ENCODE peak calls at places on chromosomes 5 and 9, in ten cellular contexts. S is upper lobe of left lung, H is IMR-90, Q is fibroblast of the aortic adventitia, F is nephron progenitor cell, W is ovary, U is K562, I is left ventricle myocardium inferior, Z is cardiac fibroblast, R is fibroblast of lung. A is an unnamed sample.

GRCh38 chr5:50751064-50751657 is 84.7 kb downstream of the PARP8 start:
- DNase-seq in S (no peak), H (peak), Q (peak), F (peak), W (no peak), U (peak), I (no peak), Z (peak), R (peak), A (no peak)

GRCh38 chr5:142073617-142074405 is 34.8 kb upstream of the NDFIP1 start:
- DNase-seq in S (no peak), H (no peak), Q (no peak), F (no peak), W (no peak), U (no peak), I (no peak), Z (no peak), R (no peak), A (no peak)

GRCh38 chr5:115241881-115242642 is 20.6 kb downstream of the PGGT1B start:
- DNase-seq in S (no peak), H (peak), Q (peak), F (no peak), W (no peak), U (no peak), I (no peak), Z (no peak), R (peak), A (no peak)

GRCh38 chr9:12891588-12891987 is 116.8 kb downstream of the LURAP1L start:
- DNase-seq in S (no peak), H (no peak), Q (no peak), F (no peak), W (no peak), U (no peak), I (no peak), Z (no peak), R (no peak), A (no peak)

GRCh38 chr9:136947955-136948510 is 3.0 kb downstream of the C8G start:
- DNase-seq in S (peak), H (peak), Q (peak), F (peak), W (peak), U (peak), I (peak), Z (peak), R (no peak), A (no peak)

GRCh38 chr5:126780165-126780827 is 3.4 kb downstream of the LMNB1 start:
- DNase-seq in S (no peak), H (peak), Q (peak), F (no peak), W (peak), U (peak), I (no peak), Z (peak), R (peak), A (no peak)

GRCh38 chr5:137747848-137748247 is 6.3 kb downstream of the HNRNPA0 start:
- DNase-seq in S (no peak), H (no peak), Q (no peak), F (no peak), W (no peak), U (no peak), I (no peak), Z (no peak), R (no peak), A (no peak)

GRCh38 chr5:116669261-116670049 is 94.8 kb upstream of the SEMA6A start:
- DNase-seq in S (no peak), H (no peak), Q (no peak), F (no peak), W (no peak), U (no peak), I (no peak), Z (no peak), R (no peak), A (no peak)

GRCh38 chr5:136120529-136120928 is 12.1 kb upstream of the SMAD5 start:
- DNase-seq in S (no peak), H (no peak), Q (no peak), F (no peak), W (no peak), U (no peak), I (no peak), Z (no peak), R (no peak), A (no peak)

GRCh38 chr5:178069909-178070308 is 43.4 kb upstream of the N4BP3 start:
- DNase-seq in S (no peak), H (peak), Q (peak), F (peak), W (no peak), U (peak), I (no peak), Z (peak), R (no peak), A (no peak)

GRCh38 chr9:108002296-108003056 is 512.9 kb upstream of the KLF4 start:
- DNase-seq in S (no peak), H (peak), Q (peak), F (no peak), W (peak), U (no peak), I (no peak), Z (peak), R (no peak), A (no peak)

GRCh38 chr9:137550958-137551655 is 572 bp upstream of the MRPL41 start:
- DNase-seq in S (no peak), H (peak), Q (peak), F (no peak), W (no peak), U (no peak), I (no peak), Z (no peak), R (no peak), A (no peak)

GRCh38 chr9:36191290-36191645 is 547 bp downstream of the CLTA start:
- DNase-seq in S (no peak), H (no peak), Q (peak), F (peak), W (no peak), U (no peak), I (peak), Z (peak), R (no peak), A (no peak)

GRCh38 chr9:121637441-121638222 is 13.8 kb upstream of the DAB2IP start:
- DNase-seq in S (no peak), H (peak), Q (peak), F (no peak), W (peak), U (no peak), I (no peak), Z (peak), R (peak), A (no peak)

GRCh38 chr5:56126487-56127179 is 106.5 kb downstream of the ANKRD55 start:
- DNase-seq in S (no peak), H (peak), Q (peak), F (no peak), W (no peak), U (no peak), I (no peak), Z (peak), R (peak), A (no peak)

GRCh38 chr5:132465095-132465707 is 25.4 kb downstream of the IRF1 start:
- DNase-seq in S (no peak), H (no peak), Q (no peak), F (no peak), W (no peak), U (no peak), I (no peak), Z (no peak), R (no peak), A (no peak)

GRCh38 chr5:141637266-141637692 is 482 bp downstream of the RELL2 start:
- DNase-seq in S (peak), H (no peak), Q (no peak), F (peak), W (peak), U (peak), I (no peak), Z (no peak), R (no peak), A (peak)

GRCh38 chr9:26264709-26265601 is 586.7 kb upstream of the TUSC1 start:
- DNase-seq in S (no peak), H (peak), Q (peak), F (no peak), W (no peak), U (no peak), I (no peak), Z (peak), R (peak), A (no peak)

GRCh38 chr5:164326219-164326618 is 820.8 kb downstream of the MAT2B start:
- DNase-seq in S (no peak), H (no peak), Q (no peak), F (no peak), W (no peak), U (no peak), I (no peak), Z (no peak), R (no peak), A (no peak)

GRCh38 chr9:3608011-3608410 is 82.2 kb upstream of the RFX3 start:
- DNase-seq in S (no peak), H (no peak), Q (no peak), F (no peak), W (no peak), U (no peak), I (no peak), Z (no peak), R (no peak), A (no peak)

GRCh38 chr5:54881286-54882005 is 103.9 kb downstream of the ESM1 start:
- DNase-seq in S (no peak), H (no peak), Q (no peak), F (no peak), W (no peak), U (no peak), I (no peak), Z (no peak), R (peak), A (no peak)

GRCh38 chr9:35731415-35732184 is 395 bp downstream of the TLN1 start:
- DNase-seq in S (no peak), H (no peak), Q (peak), F (no peak), W (no peak), U (peak), I (no peak), Z (no peak), R (no peak), A (no peak)

GRCh38 chr5:128169369-128170017 is 85.9 kb downstream of the SLC12A2 start:
- DNase-seq in S (no peak), H (no peak), Q (no peak), F (no peak), W (no peak), U (no peak), I (no peak), Z (no peak), R (no peak), A (no peak)

GRCh38 chr5:143154495-143155375 is 248.8 kb downstream of the NR3C1 start:
- DNase-seq in S (no peak), H (peak), Q (peak), F (no peak), W (no peak), U (no peak), I (no peak), Z (no peak), R (peak), A (no peak)

GRCh38 chr9:134585746-134586706 is 55.6 kb upstream of the COL5A1 start:
- DNase-seq in S (peak), H (peak), Q (peak), F (no peak), W (no peak), U (no peak), I (no peak), Z (peak), R (peak), A (peak)
- TF ChIP-seq CTCF in S (no peak), H (peak), Q (peak), F (no peak), W (no peak), U (no peak), I (no peak), Z (peak), R (no peak), A (no peak)

DNA sequence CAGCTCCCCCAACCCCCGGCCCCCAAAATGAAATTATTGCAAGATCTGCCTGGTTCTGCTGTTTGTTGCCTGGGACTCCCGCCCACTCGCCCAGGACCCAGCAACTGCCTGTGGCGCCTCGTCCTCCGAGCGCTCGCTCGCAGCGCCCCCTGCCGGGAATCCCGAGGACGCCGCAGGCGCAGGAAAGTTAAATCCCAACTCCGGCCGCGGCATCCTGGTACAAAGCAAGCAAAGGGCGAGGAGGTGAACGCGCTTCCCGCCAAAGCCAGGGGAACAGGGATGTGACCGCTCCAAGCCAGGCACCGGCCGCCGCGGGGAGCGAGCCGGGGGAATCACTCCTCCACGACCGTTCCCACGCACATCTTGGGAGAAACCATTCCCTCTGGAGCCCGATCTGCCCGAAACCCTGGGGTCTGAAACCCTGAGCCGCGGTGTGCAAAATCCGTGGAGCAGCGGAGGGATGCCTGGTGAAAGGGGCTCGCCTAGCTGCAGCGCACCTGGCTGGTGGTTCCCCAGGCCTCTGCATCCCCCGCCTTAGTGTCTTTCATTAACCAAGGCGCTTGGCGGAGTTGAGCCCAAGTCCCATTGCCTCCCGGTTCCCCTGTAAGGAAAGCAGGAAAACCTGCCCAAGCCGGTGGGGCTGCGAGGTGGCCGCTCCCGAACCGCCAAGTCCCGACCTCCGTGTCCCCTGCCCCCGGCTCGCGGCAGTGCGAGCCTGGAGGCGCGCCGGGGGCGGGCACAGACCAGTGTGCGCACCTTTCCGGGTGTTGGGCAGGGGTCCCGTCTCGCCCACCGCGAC is 1.2 kb downstream of the SEMA5A start:
- DNase-seq in S (peak), H (peak), Q (peak), F (peak), W (peak), U (peak), I (peak), Z (peak), R (peak), A (peak)
- TF ChIP-seq CTCF in S (peak), H (peak), Q (peak), F (peak), W (peak), U (peak), I (peak), Z (peak), R (peak), A (peak)

GRCh38 chr9:99819123-99819483 is 2.6 kb upstream of the NR4A3 start:
- DNase-seq in S (no peak), H (no peak), Q (no peak), F (no peak), W (no peak), U (no peak), I (no peak), Z (no peak), R (no peak), A (no peak)

GRCh38 chr9:99821187-99822095 is at the start of gene NR4A3:
- DNase-seq in S (peak), H (peak), Q (peak), F (peak), W (peak), U (peak), I (peak), Z (peak), R (peak), A (peak)

GRCh38 chr9:99818439-99818992 is 3.2 kb upstream of the NR4A3 start:
- DNase-seq in S (no peak), H (no peak), Q (no peak), F (peak), W (no peak), U (peak), I (no peak), Z (no peak), R (no peak), A (no peak)

GRCh38 chr9:99820330-99821186 is 1.1 kb upstream of the NR4A3 start:
- DNase-seq in S (peak), H (peak), Q (peak), F (peak), W (no peak), U (peak), I (peak), Z (peak), R (peak), A (no peak)

DNA sequence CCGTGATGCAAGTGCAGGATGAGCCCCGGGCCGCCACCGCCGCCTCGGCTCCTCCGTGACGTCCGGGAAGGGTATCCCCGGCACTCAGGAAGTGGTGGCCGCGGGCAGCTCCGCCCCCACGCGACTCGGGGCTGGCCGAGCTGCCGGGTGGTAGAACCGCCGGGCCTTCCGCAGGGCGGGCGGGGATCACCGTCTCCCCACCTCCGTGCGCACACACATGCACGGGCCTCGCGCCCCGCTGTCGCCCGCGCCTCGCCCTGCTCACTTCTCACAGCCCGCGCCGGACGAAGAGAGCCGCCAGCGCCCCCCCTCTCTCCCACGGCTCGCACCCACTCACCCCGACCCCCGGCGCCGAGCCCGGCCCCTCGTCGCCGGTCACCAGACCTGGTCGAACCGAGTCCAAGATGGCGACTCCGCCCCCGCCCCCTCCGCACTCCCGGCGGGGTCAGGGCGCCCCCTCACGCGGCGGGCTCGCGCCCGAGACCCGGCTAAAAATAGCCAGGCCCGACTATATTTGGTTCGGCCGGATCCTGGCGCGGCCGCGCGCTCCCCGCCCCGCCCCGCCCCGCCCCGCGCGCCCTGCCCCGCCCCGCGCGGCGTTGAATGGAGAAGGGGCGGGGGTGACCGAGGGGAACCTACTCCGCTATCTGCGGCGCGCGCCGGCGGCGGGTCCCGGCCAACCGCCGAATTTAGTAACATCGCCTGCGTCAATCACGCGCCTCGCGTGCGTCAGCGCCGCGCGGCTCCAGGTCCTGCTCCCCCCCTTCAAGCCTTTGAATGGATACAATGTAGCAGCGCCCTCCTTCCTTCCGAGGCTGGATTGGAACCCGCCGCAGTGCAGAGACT is 2.0 kb upstream of the NR4A3 start:
- DNase-seq in S (peak), H (peak), Q (peak), F (peak), W (peak), U (peak), I (peak), Z (peak), R (peak), A (peak)
- TF ChIP-seq CTCF in S (no peak), H (peak), Q (peak), F (no peak), W (no peak), U (peak), I (no peak), Z (peak), R (peak), A (no peak)

GRCh38 chr5:153476767-153477166 is 13.7 kb upstream of the GRIA1 start:
- DNase-seq in S (no peak), H (peak), Q (peak), F (no peak), W (no peak), U (no peak), I (no peak), Z (peak), R (peak), A (no peak)
- TF ChIP-seq CTCF in S (no peak), H (peak), Q (peak), F (no peak), W (no peak), U (no peak), I (no peak), Z (peak), R (peak), A (no peak)

GRCh38 chr5:173629628-173630027 is 13.2 kb upstream of the BOD1 start:
- DNase-seq in S (no peak), H (no peak), Q (no peak), F (peak), W (no peak), U (peak), I (no peak), Z (no peak), R (no peak), A (no peak)
- TF ChIP-seq CTCF in S (no peak), H (peak), Q (peak), F (peak), W (no peak), U (peak), I (peak), Z (peak), R (no peak), A (peak)

GRCh38 chr9:127761491-127761904 is 17.0 kb downstream of the SH2D3C start:
- DNase-seq in S (no peak), H (no peak), Q (no peak), F (no peak), W (no peak), U (no peak), I (no peak), Z (no peak), R (no peak), A (no peak)

GRCh38 chr9:127761061-127761460 is 17.4 kb downstream of the SH2D3C start:
- DNase-seq in S (no peak), H (no peak), Q (no peak), F (no peak), W (no peak), U (no peak), I (no peak), Z (no peak), R (no peak), A (no peak)

GRCh38 chr9:127762111-127762676 is 16.3 kb downstream of the SH2D3C start:
- DNase-seq in S (no peak), H (no peak), Q (no peak), F (no peak), W (no peak), U (no peak), I (peak), Z (no peak), R (no peak), A (no peak)

GRCh38 chr9:127765418-127765817 is 13.0 kb downstream of the SH2D3C start:
- DNase-seq in S (no peak), H (no peak), Q (no peak), F (no peak), W (no peak), U (no peak), I (no peak), Z (no peak), R (no peak), A (no peak)

GRCh38 chr9:127763918-127764384 is 14.5 kb downstream of the SH2D3C start:
- DNase-seq in S (no peak), H (no peak), Q (no peak), F (peak), W (no peak), U (peak), I (peak), Z (peak), R (no peak), A (no peak)
- TF ChIP-seq CTCF in S (peak), H (peak), Q (peak), F (no peak), W (peak), U (peak), I (peak), Z (peak), R (peak), A (peak)

DNA sequence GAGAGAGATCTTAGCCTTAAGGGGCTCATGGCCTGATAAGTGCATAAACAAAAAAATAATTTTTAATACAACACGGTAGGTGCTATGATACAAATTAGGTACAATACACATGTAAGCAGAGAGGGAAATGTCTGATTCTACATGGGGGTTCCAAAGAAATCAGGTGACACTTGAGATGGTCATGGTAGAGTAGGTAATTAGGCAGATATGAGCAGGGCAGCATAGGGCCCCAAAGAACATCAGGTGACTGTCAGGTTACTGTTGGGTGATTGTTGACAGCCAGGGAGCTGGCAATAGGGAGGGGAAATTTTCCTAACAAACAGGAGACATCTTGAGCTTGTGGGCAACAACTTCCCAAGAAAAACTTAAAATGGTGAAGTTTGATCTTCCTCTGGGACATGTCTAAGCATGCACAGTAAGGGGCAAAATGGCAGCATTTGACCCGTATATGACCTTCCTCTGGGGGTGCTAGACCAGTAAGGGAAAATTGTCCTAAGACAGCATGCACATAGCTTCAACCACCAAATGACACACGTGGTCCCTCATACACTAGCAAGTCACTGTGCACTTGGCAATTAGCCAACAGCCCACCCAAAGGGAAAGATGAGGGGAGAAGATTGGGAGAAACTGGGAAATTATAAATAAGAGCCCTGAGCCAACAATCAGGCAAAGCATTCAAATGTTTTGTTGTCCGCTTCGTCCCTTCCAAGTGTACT is 37.3 kb upstream of the TENT4A start:
- DNase-seq in S (no peak), H (no peak), Q (no peak), F (no peak), W (no peak), U (peak), I (no peak), Z (no peak), R (no peak), A (no peak)
- TF ChIP-seq CTCF in S (no peak), H (no peak), Q (no peak), F (no peak), W (no peak), U (peak), I (no peak), Z (no peak), R (no peak), A (no peak)

A was measured in type B pancreatic cell.